ENCODE peak calls at places on chromosomes 4 and X, in five cellular contexts. Q is K562, H is neuronal stem cell, G is astrocyte, W is thoracic aorta. C is an unnamed sample.

GRCh38 chrX:132488092-132488749 is 617 bp downstream of the MBNL3 start:
- DNase-seq in Q (no peak), H (no peak), G (peak; percentile 7), W (no peak), C (no peak)

GRCh38 chr4:3107271-3108185 is 33.0 kb downstream of the HTT start:
- DNase-seq in Q (no peak), H (no peak), G (no peak), W (no peak), C (no peak)

GRCh38 chrX:51002160-51002632 is 91.7 kb downstream of the BMP15 start:
- DNase-seq in Q (no peak), H (no peak), G (no peak), W (no peak), C (no peak)

GRCh38 chr4:41644288-41644914 is 104.1 kb downstream of the PHOX2B start:
- DNase-seq in Q (peak; percentile 67), H (peak; percentile 81), G (peak; percentile 41), W (no peak), C (peak; percentile 65)

GRCh38 chr4:107444-108429 is 16.6 kb upstream of the ZNF718 start:
- DNase-seq in Q (no peak), H (no peak), G (no peak), W (no peak), C (no peak)

GRCh38 chrX:14015294-14015693 is 14.4 kb downstream of the GEMIN8 start:
- DNase-seq in Q (no peak), H (no peak), G (no peak), W (no peak), C (no peak)

GRCh38 chrX:100635040-100635439 is 1.6 kb downstream of the TSPAN6 start:
- DNase-seq in Q (no peak), H (no peak), G (no peak), W (no peak), C (no peak)

GRCh38 chr4:3016839-3017410 is 53.6 kb downstream of the GRK4 start:
- DNase-seq in Q (no peak), H (no peak), G (peak; percentile 14), W (no peak), C (no peak)

GRCh38 chrX:1794586-1794985 is 179.7 kb downstream of the ASMT start:
- DNase-seq in Q (no peak), H (no peak), G (no peak), W (no peak), C (no peak)

GRCh38 chr4:48254381-48255072 is 15.1 kb downstream of the TEC start:
- DNase-seq in Q (no peak), H (no peak), G (peak; percentile 97), W (no peak), C (peak; percentile 50)

GRCh38 chr4:42425146-42426065 is 28.1 kb downstream of the SHISA3 start:
- DNase-seq in Q (no peak), H (no peak), G (no peak), W (no peak), C (no peak)

GRCh38 chr4:5839751-5840674 is 52.9 kb downstream of the CRMP1 start:
- DNase-seq in Q (no peak), H (no peak), G (no peak), W (peak; percentile 11), C (no peak)

GRCh38 chrX:53440101-53440500 is 5.9 kb upstream of the HSD17B10 start:
- DNase-seq in Q (no peak), H (no peak), G (no peak), W (no peak), C (no peak)
- H3K4me3 ChIP-seq in Q (no peak overlapping the region), H (no peak overlapping the region), G (no peak overlapping the region), W (peak overlapping the region; percentile 70), C (no peak overlapping the region)

GRCh38 chrX:134622813-134623185 is 35.5 kb downstream of the PLAC1 start:
- DNase-seq in Q (no peak), H (no peak), G (peak; percentile 57), W (no peak), C (no peak)

GRCh38 chrX:134623293-134624045 is 34.8 kb downstream of the PLAC1 start:
- DNase-seq in Q (no peak), H (no peak), G (peak; percentile 35), W (no peak), C (no peak)

GRCh38 chrX:134624046-134624430 is 34.2 kb downstream of the PLAC1 start:
- DNase-seq in Q (no peak), H (no peak), G (peak; percentile 56), W (no peak), C (no peak)

GRCh38 chrX:134619838-134620237 is 38.4 kb downstream of the PLAC1 start:
- DNase-seq in Q (no peak), H (no peak), G (no peak), W (no peak), C (no peak)

GRCh38 chrX:134622056-134622812 is 36.0 kb downstream of the PLAC1 start:
- DNase-seq in Q (peak; percentile 57), H (no peak), G (peak; percentile 89), W (no peak), C (no peak)
- H3K4me1 ChIP-seq in Q (no peaks in the 10 kb centered on the region), H (no peaks in the 10 kb centered on the region), G (peaks cover 31% of the 10 kb centered on the region), W (peaks cover 21% of the 10 kb centered on the region), C (peaks cover 2% of the 10 kb centered on the region)

GRCh38 chr4:8414377-8414776 is 26.1 kb downstream of the ACOX3 start:
- DNase-seq in Q (no peak), H (no peak), G (no peak), W (no peak), C (no peak)

GRCh38 chr4:8422786-8423185 is 17.7 kb downstream of the ACOX3 start:
- DNase-seq in Q (no peak), H (no peak), G (no peak), W (no peak), C (no peak)

GRCh38 chr4:8422327-8422726 is 18.2 kb downstream of the ACOX3 start:
- DNase-seq in Q (no peak), H (no peak), G (no peak), W (no peak), C (no peak)

DNA sequence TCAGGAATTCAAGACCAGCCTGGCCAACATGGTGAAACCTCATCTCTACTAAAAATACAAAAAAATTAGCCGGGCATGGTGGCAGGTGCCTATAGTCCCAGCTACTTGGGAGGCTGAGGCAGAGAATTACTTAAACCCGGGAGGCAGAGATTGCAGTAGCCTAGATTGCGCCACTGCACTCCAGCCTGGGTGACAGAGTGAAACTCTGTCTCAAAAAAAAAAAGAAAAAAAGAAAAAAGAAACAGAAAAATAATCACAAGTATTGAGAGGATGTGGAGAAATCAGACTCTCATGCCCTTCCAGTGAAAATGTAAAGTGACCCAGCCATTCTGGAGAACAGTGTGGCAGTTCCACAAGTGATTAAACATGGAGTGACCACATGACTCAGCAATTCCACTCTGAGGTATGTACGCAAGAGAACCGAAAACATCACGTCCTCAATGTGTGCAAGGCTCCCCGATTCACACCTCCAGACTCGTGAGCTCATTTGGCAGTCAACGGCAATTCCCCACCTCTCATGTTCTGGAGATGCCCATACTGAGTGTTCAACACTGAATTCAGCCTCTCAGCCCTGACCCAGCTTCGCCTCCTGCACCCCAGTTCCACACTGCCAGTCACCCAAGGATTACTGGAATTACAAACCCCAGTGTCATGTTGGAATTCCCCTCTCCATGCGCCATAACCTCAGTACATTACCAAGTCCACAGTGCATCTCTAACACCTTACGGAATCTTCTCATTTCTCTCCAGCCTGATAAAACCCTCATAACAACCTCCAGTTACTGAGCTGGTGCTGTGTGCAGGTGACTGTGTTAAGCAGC is 21.1 kb downstream of the ACOX3 start:
- DNase-seq in Q (no peak), H (no peak), G (peak; percentile 58), W (no peak), C (no peak)
- H3K27ac ChIP-seq in Q (no peak overlapping the region), H (no peak overlapping the region), G (no peak overlapping the region), W (no peak overlapping the region), C (peak overlapping the region; percentile 69)

GRCh38 chr4:1992468-1993168 is 16.2 kb downstream of the NELFA start:
- DNase-seq in Q (no peak), H (no peak), G (no peak), W (no peak), C (no peak)
- H3K4me3 ChIP-seq in Q (no peak overlapping the region), H (no peak overlapping the region), G (no peak overlapping the region), W (no peak overlapping the region), C (no peak overlapping the region)